ENCODE peak calls at places on chromosomes 13 and 19, in six cellular contexts. T is A549, I is endothelial cell of umbilical vein, Q is K562, V is GM12878, P is HepG2. N is an unnamed sample.
A peak's percentile ranks its signal among the peaks of the same experiment; 100 is the strongest.

GRCh38 chr13:21138561-21138960 is 37.8 kb downstream of the SKA3 start:
- DNase-seq in T (no peak), I (peak; percentile 56), Q (no peak), V (no peak), P (no peak), N (no peak)

GRCh38 chr13:49560270-49561063 is 24.9 kb downstream of the RCBTB1 start:
- DNase-seq in T (peak; percentile 29), I (no peak), Q (no peak), V (no peak), P (peak; percentile 68), N (no peak)

GRCh38 chr19:55600336-55601028 is 394 bp downstream of the ZNF524 start:
- DNase-seq in T (no peak), I (peak; percentile 72), Q (no peak), V (no peak), P (no peak), N (no peak)

GRCh38 chr19:11204943-11205349 is 7.6 kb upstream of the KANK2 start:
- DNase-seq in T (no peak), I (no peak), Q (no peak), V (peak; percentile 26), P (no peak), N (no peak)

GRCh38 chr13:24217601-24218281 is 57.2 kb downstream of the SPATA13 start:
- DNase-seq in T (peak; percentile 32), I (no peak), Q (no peak), V (no peak), P (peak; percentile 72), N (peak; percentile 73)

GRCh38 chr13:57633950-57634828 is 2.6 kb downstream of the PCDH17 start:
- DNase-seq in T (no peak), I (peak; percentile 36), Q (no peak), V (no peak), P (no peak), N (no peak)

GRCh38 chr19:46299004-46299509 is 2.2 kb downstream of the HIF3A start:
- DNase-seq in T (peak; percentile 90), I (peak; percentile 95), Q (no peak), V (no peak), P (peak; percentile 54), N (no peak)

GRCh38 chr19:12779162-12779993 is 4.0 kb upstream of the HOOK2 start:
- DNase-seq in T (peak; percentile 62), I (peak; percentile 67), Q (peak; percentile 58), V (no peak), P (peak; percentile 61), N (peak; percentile 51)

GRCh38 chr13:90135558-90135957 is 1211.9 kb upstream of the MIR17HG start:
- DNase-seq in T (no peak), I (no peak), Q (no peak), V (no peak), P (no peak), N (no peak)

GRCh38 chr19:13825489-13826475 is 30.5 kb downstream of the ZSWIM4 start:
- DNase-seq in T (peak; percentile 53), I (no peak), Q (peak; percentile 87), V (no peak), P (no peak), N (peak; percentile 45)
- TF ChIP-seq MYC in T (no peak), I (no peak), Q (no peak), V (no peak), P (no peak), N (no peak)

DNA sequence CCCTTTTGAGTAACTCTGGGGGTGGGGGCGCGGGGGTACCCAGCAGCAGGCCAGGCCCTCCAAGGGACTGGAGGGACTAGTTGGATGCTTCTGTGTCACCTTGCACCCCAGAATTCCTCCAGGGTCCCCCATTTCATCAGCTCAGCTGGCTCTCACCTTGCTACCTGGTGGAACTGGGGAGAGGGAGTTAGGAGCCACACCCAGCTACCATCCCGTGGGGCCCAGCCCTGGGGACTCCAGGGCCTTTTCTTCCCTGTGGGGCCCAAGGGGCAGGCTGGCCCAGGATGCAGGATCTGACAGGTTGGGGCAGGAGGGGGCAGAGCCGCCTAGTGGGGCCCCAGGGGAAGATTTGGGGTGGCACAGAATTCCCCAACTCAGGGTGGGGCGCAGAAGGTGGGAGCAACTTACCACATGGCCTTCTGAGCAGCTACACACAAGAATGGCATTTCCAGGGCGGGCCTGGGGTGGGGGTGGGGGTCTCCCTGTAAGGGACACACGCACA is 32.8 kb upstream of the NANOS3 start:
- DNase-seq in T (peak; percentile 78), I (no peak), Q (no peak), V (no peak), P (no peak), N (no peak)
- TF ChIP-seq CTCF in T (no peak), I (no peak), Q (no peak), V (no peak), P (no peak), N (no peak)

GRCh38 chr13:30708541-30708940 is 26.8 kb upstream of the ALOX5AP start:
- DNase-seq in T (no peak), I (peak; percentile 89), Q (no peak), V (no peak), P (no peak), N (no peak)
- TF ChIP-seq MYC in T (no peak), I (no peak), Q (no peak), V (no peak), P (no peak), N (no peak)

DNA sequence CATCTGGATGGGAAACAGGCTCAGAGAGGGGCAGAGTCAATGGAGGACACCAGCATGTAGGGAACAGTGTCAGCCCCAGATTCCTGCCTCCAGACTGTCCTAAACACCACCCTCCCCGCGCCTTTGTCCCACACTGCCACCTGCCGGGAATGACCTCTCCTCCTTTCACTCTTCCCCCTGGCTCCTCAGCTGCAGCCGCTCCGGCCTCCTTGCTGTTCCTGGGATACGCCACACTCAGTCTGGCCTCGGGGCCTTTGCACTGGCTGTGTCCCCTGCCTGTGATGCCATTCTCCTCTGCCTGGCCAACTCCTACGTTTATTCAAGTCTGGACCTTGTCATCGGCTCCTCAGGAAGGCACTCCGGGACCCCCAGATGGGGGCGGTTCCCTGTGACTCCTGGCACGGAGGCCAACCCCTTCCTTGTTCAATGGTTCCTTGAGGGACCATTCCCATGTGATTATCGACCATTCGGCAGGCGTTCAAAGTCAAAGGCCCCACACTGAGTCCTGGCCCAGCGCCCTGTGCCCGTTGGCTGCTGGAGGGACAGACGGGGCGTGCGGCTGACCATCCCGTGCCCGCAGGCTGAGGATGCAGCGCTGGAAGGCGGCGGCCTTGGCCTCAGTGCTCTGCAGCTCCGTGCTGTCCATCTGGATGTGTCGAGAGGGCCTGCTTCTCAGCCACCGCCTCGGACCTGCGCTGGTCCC is 15.8 kb downstream of the FUT6 start:
- DNase-seq in T (peak; percentile 66), I (no peak), Q (peak; percentile 62), V (no peak), P (no peak), N (peak; percentile 38)
- TF ChIP-seq CTCF in T (peak; percentile 51), I (no peak), Q (peak; percentile 73), V (peak; percentile 13), P (peak; percentile 83), N (peak; percentile 21)

DNA sequence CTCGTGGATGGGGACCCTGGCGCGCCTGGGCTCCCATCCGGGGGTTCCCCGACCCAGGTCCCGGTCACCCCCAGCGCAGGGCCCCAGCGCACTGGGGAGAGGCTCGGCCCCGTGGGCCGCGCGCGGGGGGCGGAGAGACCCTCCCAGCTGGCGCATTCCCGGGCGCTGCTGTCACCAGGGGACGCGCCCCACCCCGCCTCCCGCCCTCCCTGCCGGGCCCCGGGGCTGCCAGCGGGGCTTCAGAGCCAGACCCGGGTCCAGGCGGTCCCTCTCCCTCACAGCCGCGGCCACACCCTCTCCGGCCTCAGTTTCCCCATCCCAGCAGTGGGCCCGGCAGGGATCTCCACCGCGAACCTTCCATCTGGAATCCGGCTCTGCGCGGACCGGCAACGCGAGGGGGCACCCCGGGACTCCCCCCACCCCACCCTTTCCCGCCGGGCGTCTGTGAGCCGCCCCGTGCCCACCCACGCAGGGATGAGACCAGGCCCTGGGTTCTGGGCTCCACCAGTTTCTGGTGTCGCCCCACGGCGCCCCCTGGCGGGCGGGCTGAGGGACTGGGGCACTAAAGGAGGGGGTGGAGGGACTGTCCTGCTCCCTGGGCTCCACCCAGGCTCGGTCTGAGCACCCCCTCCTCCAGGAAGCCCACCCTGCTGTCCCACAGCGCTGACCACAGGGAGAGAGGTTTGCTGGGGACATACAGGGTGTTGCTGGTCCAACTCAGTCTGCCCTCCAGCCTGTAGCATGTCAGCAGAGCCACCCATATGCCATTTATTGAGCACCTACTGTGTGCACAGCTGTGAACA is 874 bp upstream of the ADAMTSL5 start:
- DNase-seq in T (peak; percentile 59), I (no peak), Q (peak; percentile 83), V (no peak), P (no peak), N (peak; percentile 58)
- TF ChIP-seq MYC in T (no peak), I (no peak), Q (no peak), V (no peak), P (no peak), N (no peak)

GRCh38 chr19:19406878-19407639 is 1.6 kb downstream of the GATAD2A start:
- DNase-seq in T (peak; percentile 53), I (peak; percentile 78), Q (no peak), V (no peak), P (peak; percentile 42), N (peak; percentile 68)
- TF ChIP-seq CTCF in T (peak; percentile 40), I (peak; percentile 24), Q (peak; percentile 39), V (peak; percentile 49), P (peak; percentile 70), N (no peak)

DNA sequence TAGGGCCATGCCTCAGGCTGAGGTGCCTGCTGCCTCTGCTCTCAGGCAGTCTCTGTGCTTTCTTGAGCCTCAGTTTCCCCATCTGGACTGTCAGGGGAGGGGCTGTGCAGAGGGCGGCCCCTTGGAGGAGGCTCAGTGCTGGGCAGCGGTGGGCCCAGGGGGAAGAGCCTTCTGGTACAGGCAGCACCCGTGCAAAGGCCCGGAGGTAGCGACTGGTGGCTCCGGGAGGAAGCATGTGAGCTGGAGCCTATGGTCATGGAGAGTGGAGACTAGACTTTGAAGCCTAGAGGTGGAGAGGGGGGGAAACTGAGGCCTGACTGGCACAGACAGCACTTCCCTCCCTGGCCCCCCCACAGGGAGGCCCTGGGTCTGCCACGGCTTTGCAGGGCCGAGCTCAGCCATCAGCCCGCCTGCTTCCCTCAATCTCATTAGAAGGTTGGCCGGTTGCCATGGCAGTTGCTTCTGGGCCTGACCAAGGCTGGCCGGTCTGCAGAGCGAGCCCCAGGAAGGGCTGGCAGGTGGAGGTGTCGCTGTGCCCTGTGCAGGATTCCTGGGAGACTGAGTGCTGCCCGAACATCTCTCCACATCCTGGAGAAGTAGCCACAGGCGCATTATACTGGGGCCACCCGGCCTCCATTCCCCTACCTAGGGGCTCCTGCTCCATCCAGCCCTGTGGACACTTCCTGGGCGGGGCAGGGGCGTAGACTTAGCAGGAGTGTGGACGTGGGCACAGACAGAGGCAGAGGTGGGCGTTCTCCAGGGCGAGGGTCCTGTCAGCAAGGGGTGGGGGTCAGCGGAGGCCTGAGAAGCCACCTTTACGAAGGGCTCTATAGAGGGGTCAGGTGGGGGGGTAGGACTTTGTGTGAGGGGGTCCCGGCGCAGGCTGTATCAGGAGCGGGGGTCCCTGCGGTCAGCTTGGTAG is 53.2 kb downstream of the CRTC1 start:
- DNase-seq in T (no peak), I (no peak), Q (no peak), V (no peak), P (no peak), N (no peak)
- TF ChIP-seq MYC in T (no peak), I (no peak), Q (no peak), V (no peak), P (no peak), N (no peak)

GRCh38 chr19:48997972-48998371 is 4.3 kb downstream of the RUVBL2 start:
- DNase-seq in T (peak; percentile 85), I (peak; percentile 47), Q (peak; percentile 69), V (no peak), P (peak; percentile 73), N (peak; percentile 73)
- TF ChIP-seq CTCF in T (peak; percentile 68), I (peak; percentile 64), Q (peak; percentile 79), V (peak; percentile 62), P (peak; percentile 78), N (peak; percentile 67)